ENCODE peak calls at places on chromosomes 1 and 21, in eight cellular contexts. J is brain microvascular endothelial cell, K is A549, A is lower lobe of right lung, B is osteoblast, Z is uterus, T is PC-9, L is upper lobe of right lung. Y is an unnamed sample.

GRCh38 chr1:25486602-25487001 is 55.9 kb downstream of the MACO1 start:
- DNase-seq in L (no peak), B (no peak), K (peak), A (no peak), Z (no peak), T (no peak), J (no peak), Y (no peak)

GRCh38 chr1:178189814-178190213 is 95.9 kb downstream of the RASAL2 start:
- DNase-seq in A (no peak), L (no peak), K (peak), Z (no peak), J (peak), B (no peak), T (no peak), Y (peak)

GRCh38 chr1:23745515-23745914 is 2.2 kb downstream of the ELOA start:
- DNase-seq in L (no peak), K (peak), B (peak), T (no peak), A (no peak), J (no peak), Z (no peak), Y (no peak)

GRCh38 chr21:37365657-37366487 is 701 bp upstream of the DYRK1A start:
- DNase-seq in B (peak), Z (peak), K (peak), J (peak), L (peak), A (peak), T (peak), Y (peak)

GRCh38 chr1:36305915-36306209 is 306 bp upstream of the SH3D21 start:
- DNase-seq in A (no peak), B (no peak), T (peak), L (no peak), K (no peak), J (no peak), Z (no peak), Y (no peak)

GRCh38 chr1:63487336-63488065 is 35.5 kb downstream of the ITGB3BP start:
- DNase-seq in A (no peak), K (no peak), T (no peak), B (no peak), J (peak), Z (no peak), L (no peak), Y (no peak)

GRCh38 chr21:37712204-37712934 is 203.9 kb downstream of the KCNJ6 start:
- DNase-seq in Z (peak), L (peak), B (peak), T (no peak), K (peak), J (peak), A (peak), Y (no peak)

GRCh38 chr1:24203404-24203803 is 16.3 kb upstream of the IFNLR1 start:
- DNase-seq in L (no peak), K (no peak), B (no peak), T (peak), A (no peak), J (no peak), Z (no peak), Y (no peak)

GRCh38 chr1:245751671-245752070 is 596.9 kb downstream of the KIF26B start:
- DNase-seq in T (no peak), A (no peak), Z (no peak), K (no peak), L (no peak), J (no peak), B (no peak), Y (no peak)

GRCh38 chr1:41380979-41381690 is 19.9 kb downstream of the FOXO6 start:
- DNase-seq in T (no peak), A (no peak), L (peak), Z (peak), B (no peak), J (no peak), K (no peak), Y (no peak)

GRCh38 chr1:216700779-216701178 is 22.4 kb downstream of the ESRRG start:
- DNase-seq in L (no peak), Z (no peak), T (no peak), B (no peak), A (no peak), K (no peak), J (no peak), Y (no peak)

GRCh38 chr1:38296047-38296446 is 249.5 kb upstream of the POU3F1 start:
- DNase-seq in T (no peak), J (no peak), K (no peak), Z (no peak), B (no peak), L (no peak), A (no peak), Y (no peak)

DNA sequence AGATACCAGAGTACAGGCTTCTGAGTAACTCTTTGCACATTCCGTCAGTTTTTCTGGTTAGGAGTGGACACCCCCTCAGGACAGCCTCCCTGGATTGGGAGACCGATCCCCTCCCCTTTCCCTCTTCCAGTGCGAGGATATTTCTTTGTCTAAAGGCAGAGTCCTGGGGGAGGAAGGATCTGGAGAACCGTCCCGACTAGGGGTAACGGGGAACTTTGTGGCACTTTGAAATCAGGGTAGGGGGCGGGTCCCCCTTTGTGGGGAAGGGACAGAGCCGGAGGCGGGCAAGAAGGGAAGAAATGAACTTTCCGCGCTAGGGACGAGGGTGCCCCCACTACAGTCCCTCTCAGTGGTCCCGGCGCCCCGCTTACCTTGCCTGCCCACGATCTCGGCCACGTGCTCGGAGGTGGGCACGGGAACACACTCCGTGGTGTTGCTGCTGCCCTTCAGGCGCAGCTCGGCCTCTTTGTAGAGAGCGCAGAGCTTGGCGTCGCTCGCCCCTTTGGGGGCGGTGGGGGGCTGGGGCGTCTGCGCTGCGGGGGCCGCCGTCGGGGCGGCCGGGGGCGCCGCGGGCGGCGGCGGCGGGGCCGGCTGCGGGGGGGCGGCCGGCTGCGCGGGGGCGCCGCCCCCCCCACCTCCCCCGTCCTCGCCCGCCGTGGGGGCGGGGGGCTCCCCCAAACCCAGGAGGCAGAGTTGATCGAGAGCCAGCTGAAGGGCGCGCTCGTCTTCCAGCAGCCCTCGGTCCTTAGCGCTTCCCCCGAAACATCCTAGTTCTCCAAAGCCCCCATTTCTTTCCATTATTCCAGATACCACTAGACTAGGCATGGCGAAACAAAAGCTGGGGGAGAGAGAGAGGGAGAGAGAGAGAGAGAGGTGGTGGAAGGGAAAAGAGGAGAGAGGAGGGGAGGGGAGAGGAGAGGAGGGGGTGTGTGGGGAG is 823 bp downstream of the MEX3A start:
- DNase-seq in T (no peak), K (no peak), J (no peak), B (peak), L (no peak), A (no peak), Z (no peak), Y (no peak)
- H3K27ac ChIP-seq in T (no peak), K (peak), J (no peak), B (no peak), L (no peak), A (no peak), Z (peak), Y (no peak)

DNA sequence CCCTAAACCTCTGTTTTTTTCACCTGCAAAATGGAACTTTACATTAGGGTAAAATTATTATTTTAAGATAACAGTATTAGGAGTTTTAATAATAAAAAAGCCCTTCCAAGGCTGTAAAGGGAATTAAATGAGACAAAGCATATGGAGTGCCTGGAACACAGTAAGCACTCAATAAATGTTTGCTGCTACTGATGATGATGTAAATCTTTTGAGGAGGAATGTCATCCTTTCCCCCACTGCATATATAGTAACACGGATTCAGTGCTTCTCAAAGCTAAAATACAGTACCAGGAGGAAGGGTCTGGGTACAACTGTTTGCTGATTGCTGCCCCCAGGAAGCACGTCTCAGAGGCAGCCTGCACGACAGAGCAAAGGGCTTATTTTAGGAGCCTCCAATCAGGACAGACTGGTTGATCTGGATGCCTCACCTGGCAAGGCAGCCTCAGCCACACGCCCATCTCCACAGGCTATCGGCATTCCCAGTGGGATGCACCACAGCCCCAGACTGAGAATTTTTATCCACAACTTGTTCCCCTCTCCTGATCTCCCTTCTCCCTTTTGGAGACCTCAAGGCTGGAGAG is 64.4 kb downstream of the GADD45A start:
- DNase-seq in K (no peak), T (no peak), Z (no peak), J (no peak), A (no peak), B (no peak), L (no peak), Y (no peak)
- H3K27ac ChIP-seq in K (peak), T (peak), Z (peak), J (peak), A (peak), B (peak), L (peak), Y (peak)

GRCh38 chr1:27505420-27505680 is 15.4 kb upstream of the WASF2 start:
- DNase-seq in Z (peak), L (no peak), J (no peak), B (no peak), K (no peak), A (no peak), T (no peak), Y (no peak)

GRCh38 chr1:27503033-27503432 is 13.1 kb upstream of the WASF2 start:
- DNase-seq in L (no peak), T (no peak), Z (no peak), K (no peak), J (no peak), B (peak), A (peak), Y (no peak)

GRCh38 chr1:27506703-27507102 is 16.7 kb upstream of the WASF2 start:
- DNase-seq in J (no peak), L (no peak), B (peak), K (no peak), T (no peak), Z (no peak), A (peak), Y (no peak)

GRCh38 chr1:27503961-27504587 is 14.1 kb upstream of the WASF2 start:
- DNase-seq in L (no peak), B (no peak), Z (peak), J (no peak), K (no peak), T (no peak), A (peak), Y (no peak)

GRCh38 chr1:27504588-27505419 is 14.8 kb upstream of the WASF2 start:
- DNase-seq in K (no peak), A (peak), Z (peak), T (no peak), J (no peak), B (peak), L (no peak), Y (no peak)
- H3K27ac ChIP-seq in K (peak), A (peak), Z (peak), T (no peak), J (no peak), B (peak), L (peak), Y (peak)

GRCh38 chr21:21712761-21713558 is 714.8 kb downstream of the NCAM2 start:
- DNase-seq in J (no peak), Z (no peak), T (no peak), L (no peak), K (no peak), B (no peak), A (no peak), Y (no peak)

GRCh38 chr21:21715286-21715969 is 717.2 kb downstream of the NCAM2 start:
- DNase-seq in B (no peak), J (peak), T (no peak), A (no peak), L (no peak), Z (no peak), K (no peak), Y (no peak)

GRCh38 chr21:21714396-21714795 is 716.2 kb downstream of the NCAM2 start:
- DNase-seq in A (no peak), K (no peak), L (no peak), B (no peak), J (peak), T (no peak), Z (no peak), Y (no peak)
- H3K27ac ChIP-seq in A (no peak), K (no peak), L (no peak), B (peak), J (peak), T (no peak), Z (no peak), Y (no peak)

GRCh38 chr1:244340396-244340795 is 111.3 kb downstream of the ADSS2 start:
- DNase-seq in J (no peak), Z (no peak), T (no peak), K (no peak), L (no peak), B (no peak), A (no peak), Y (no peak)

GRCh38 chr1:244339776-244340175 is 111.9 kb downstream of the ADSS2 start:
- DNase-seq in L (no peak), T (no peak), B (no peak), J (no peak), K (no peak), A (no peak), Z (no peak), Y (no peak)

GRCh38 chr1:244338996-244339692 is 112.6 kb downstream of the ADSS2 start:
- DNase-seq in L (no peak), J (no peak), B (peak), K (no peak), A (no peak), T (no peak), Z (no peak), Y (no peak)

GRCh38 chr1:244344001-244344400 is 107.7 kb downstream of the ADSS2 start:
- DNase-seq in J (no peak), B (no peak), L (no peak), Z (no peak), K (no peak), T (no peak), A (no peak), Y (no peak)

GRCh38 chr1:244341455-244342450 is 110.0 kb downstream of the ADSS2 start:
- DNase-seq in L (no peak), Z (no peak), A (no peak), K (peak), T (no peak), B (no peak), J (no peak), Y (no peak)
- H3K27ac ChIP-seq in L (no peak), Z (no peak), A (no peak), K (peak), T (peak), B (no peak), J (no peak), Y (no peak)

DNA sequence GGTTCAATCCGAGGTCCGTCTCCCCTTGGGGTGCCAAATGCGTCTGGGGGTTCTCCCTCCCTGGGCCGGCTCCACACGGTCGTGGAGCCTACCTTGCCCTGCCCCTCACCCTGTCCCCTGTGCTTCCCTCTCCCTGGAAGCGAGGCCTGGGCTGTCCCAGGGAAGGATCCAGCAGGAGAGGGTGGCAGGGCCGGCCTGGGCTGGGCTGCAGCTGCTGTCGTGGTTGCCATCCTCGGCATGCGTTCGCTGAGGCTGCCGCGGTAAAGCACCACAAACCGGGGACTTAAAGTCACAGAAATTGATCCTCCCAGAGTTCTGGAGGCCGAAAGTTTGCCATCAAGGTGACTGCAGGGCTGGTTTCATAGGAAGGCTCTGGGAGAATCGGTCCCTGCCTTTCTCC is 123.0 kb upstream of the TMPRSS2 start:
- DNase-seq in L (peak), A (no peak), J (no peak), T (no peak), K (no peak), Z (no peak), B (no peak), Y (no peak)
- H3K27ac ChIP-seq in L (no peak), A (no peak), J (peak), T (peak), K (peak), Z (no peak), B (peak), Y (no peak)

GRCh38 chr1:70324683-70325082 is 29.8 kb downstream of the ANKRD13C start:
- DNase-seq in A (no peak), L (no peak), Z (no peak), B (no peak), K (peak), J (no peak), T (no peak), Y (no peak)
- H3K27ac ChIP-seq in A (no peak), L (no peak), Z (no peak), B (no peak), K (no peak), J (no peak), T (no peak), Y (no peak)

DNA sequence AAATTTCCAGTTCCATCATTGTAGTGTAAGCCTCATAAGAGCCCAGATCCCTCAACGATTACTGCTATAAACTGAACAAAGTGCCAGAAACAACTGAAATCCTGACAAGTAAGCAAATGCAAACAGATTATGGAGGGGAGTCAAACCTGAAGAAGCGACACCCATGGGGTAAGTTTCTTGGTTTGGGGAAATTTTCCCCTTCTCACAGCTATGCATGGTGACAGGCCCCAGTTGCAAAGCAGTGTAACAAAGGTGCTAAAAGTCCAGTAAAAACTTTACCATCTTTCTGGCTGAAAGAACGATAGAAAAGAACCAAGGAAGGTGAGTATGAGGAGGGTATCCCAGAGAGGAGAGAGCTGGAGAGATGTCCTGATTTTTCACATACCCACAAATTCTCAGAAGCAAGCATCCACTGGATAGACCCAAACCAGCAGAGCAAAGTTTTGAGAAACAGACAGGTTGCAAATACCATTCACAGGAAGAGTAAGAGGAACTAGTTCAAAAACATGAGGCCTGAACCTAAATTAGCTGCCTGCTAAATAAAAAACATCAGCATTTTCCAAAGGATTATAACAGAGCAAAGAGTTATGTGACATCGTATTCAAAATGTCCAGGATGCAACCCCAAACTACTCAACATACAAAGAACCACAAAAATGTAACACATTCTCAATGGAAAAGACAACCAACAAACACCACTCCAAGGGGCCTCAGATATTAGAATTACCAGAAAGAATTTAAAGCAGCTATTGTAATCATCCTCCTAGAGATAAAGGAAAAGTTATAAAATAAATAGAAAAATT is 14.5 kb downstream of the SCYL3 start:
- DNase-seq in Z (no peak), B (no peak), T (no peak), A (no peak), K (no peak), J (no peak), L (no peak), Y (no peak)
- H3K27ac ChIP-seq in Z (no peak), B (no peak), T (no peak), A (no peak), K (no peak), J (no peak), L (no peak), Y (no peak)

DNA sequence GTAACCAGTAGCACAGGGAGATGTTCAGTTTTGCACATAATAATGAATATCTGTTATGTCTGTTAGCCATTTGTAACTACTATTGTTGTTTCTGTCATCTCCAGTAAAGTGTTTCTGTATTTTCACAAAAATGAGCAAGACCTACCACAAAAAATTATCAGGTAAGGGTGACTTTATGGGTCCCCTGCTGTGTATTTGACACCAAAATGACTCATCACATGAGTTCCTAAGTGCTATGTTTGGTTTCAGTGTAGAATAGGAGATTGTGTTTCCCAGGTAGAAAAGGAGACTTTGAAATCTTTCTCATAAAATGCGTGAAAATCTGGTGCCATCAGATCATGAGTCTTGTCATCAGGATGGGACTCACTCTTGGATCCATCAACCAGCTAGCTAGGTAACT is 359.0 kb downstream of the DISC1 start:
- DNase-seq in K (no peak), A (no peak), T (no peak), Z (no peak), B (no peak), L (no peak), J (no peak), Y (no peak)
- H3K27ac ChIP-seq in K (no peak), A (no peak), T (no peak), Z (no peak), B (no peak), L (no peak), J (no peak), Y (no peak)